ENCODE peak calls at places on chromosomes 1 and 21, in four cellular contexts. O is HEK293T, K is kidney tubule cell, J is activated T-cell treated with anti-CD3 and anti-CD28 coated beads for 24 hours. Y is an unnamed sample.

GRCh38 chr1:16961297-16962124 is 18.9 kb downstream of the MFAP2 start:
- DNase-seq in O (no peak), J (no peak), K (no peak), Y (no peak)

GRCh38 chr21:41396452-41397107 is 29.5 kb upstream of the MX1 start:
- DNase-seq in J (no peak), O (no peak), K (peak; percentile 12), Y (no peak)

GRCh38 chr1:25567710-25568089 is 24.3 kb downstream of the LDLRAP1 start:
- DNase-seq in K (no peak), O (no peak), J (no peak), Y (no peak)

GRCh38 chr1:157403203-157403602 is 149.1 kb downstream of the FCRL5 start:
- DNase-seq in O (peak; percentile 34), K (peak; percentile 55), J (no peak), Y (peak; percentile 40)

GRCh38 chr21:43273708-43274021 is 104.9 kb downstream of the CRYAA start:
- DNase-seq in K (no peak), J (no peak), O (no peak), Y (no peak)

GRCh38 chr1:97384294-97384952 is 536.4 kb downstream of the DPYD start:
- DNase-seq in K (peak; percentile 81), O (no peak), J (no peak), Y (no peak)

GRCh38 chr1:181765627-181766026 is 282.3 kb downstream of the CACNA1E start:
- DNase-seq in O (no peak), K (no peak), J (no peak), Y (no peak)

GRCh38 chr21:34733866-34734265 is 65.1 kb downstream of the CLIC6 start:
- DNase-seq in K (no peak), J (no peak), O (no peak), Y (no peak)

GRCh38 chr1:227946624-227947424 is 908 bp downstream of the WNT9A start:
- DNase-seq in O (peak; percentile 90), J (no peak), K (peak; percentile 86), Y (peak; percentile 95)

GRCh38 chr1:44775930-44776748 is 799 bp downstream of the RPS8 start:
- DNase-seq in K (peak; percentile 41), O (no peak), J (no peak), Y (peak; percentile 62)

GRCh38 chr1:10522324-10522860 is 47.6 kb downstream of the PEX14 start:
- DNase-seq in K (no peak), J (no peak), O (no peak), Y (no peak)

GRCh38 chr1:85307987-85308836 is 31.8 kb upstream of the BCL10 start:
- DNase-seq in K (peak; percentile 89), O (peak; percentile 91), J (peak; percentile 47), Y (peak; percentile 84)

GRCh38 chr1:220775238-220775853 is 11.4 kb upstream of the MTARC1 start:
- DNase-seq in J (peak; percentile 8), O (peak; percentile 57), K (peak; percentile 38), Y (peak; percentile 61)

GRCh38 chr1:41614818-41615217 is 130.3 kb upstream of the EDN2 start:
- DNase-seq in K (no peak), J (no peak), O (no peak), Y (no peak)

GRCh38 chr21:44497641-44498243 is 42.3 kb downstream of the KRTAP10-1 start:
- DNase-seq in O (no peak), J (no peak), K (no peak), Y (peak; percentile 37)

GRCh38 chr1:89171067-89171438 is 4.8 kb downstream of the GBP7 start:
- DNase-seq in K (no peak), O (no peak), J (no peak), Y (no peak)

GRCh38 chr1:231793893-231794292 is 167.3 kb downstream of the DISC1 start:
- DNase-seq in J (no peak), K (no peak), O (no peak), Y (no peak)

GRCh38 chr1:21270086-21270689 is 20.1 kb downstream of the ECE1 start:
- DNase-seq in J (peak; percentile 76), K (peak; percentile 65), O (peak; percentile 86), Y (peak; percentile 76)

GRCh38 chr21:20996421-20997307 is 1.5 kb upstream of the NCAM2 start:
- DNase-seq in O (no peak), J (no peak), K (no peak), Y (no peak)

GRCh38 chr1:61079898-61080336 is 2.4 kb upstream of the NFIA start:
- DNase-seq in J (no peak), O (peak; percentile 69), K (peak; percentile 74), Y (peak; percentile 91)

GRCh38 chr21:38954450-38955059 is 148.8 kb downstream of the ETS2 start:
- DNase-seq in K (no peak), O (no peak), J (no peak), Y (peak; percentile 97)

GRCh38 chr1:68201546-68202238 is 30.6 kb downstream of the WLS start:
- DNase-seq in O (no peak), K (no peak), J (no peak), Y (no peak)

GRCh38 chr1:150548632-150549495 is at the start of gene ADAMTSL4:
- DNase-seq in K (peak; percentile 77), J (no peak), O (peak; percentile 78), Y (peak; percentile 88)

GRCh38 chr1:35899941-35900340 is 16.9 kb downstream of the AGO1 start:
- DNase-seq in O (no peak), J (no peak), K (no peak), Y (no peak)

GRCh38 chr1:26733982-26734381 is 38.2 kb downstream of the ARID1A start:
- DNase-seq in J (no peak), O (no peak), K (peak; percentile 39), Y (no peak)

GRCh38 chr1:231896806-231897205 is 270.2 kb downstream of the DISC1 start:
- DNase-seq in K (no peak), O (no peak), J (no peak), Y (no peak)

GRCh38 chr1:162213281-162213909 is 143.9 kb downstream of the NOS1AP start:
- DNase-seq in O (no peak), K (peak; percentile 60), J (no peak), Y (no peak)

GRCh38 chr1:157994081-157994581 is 686 bp downstream of the KIRREL1 start:
- DNase-seq in O (peak; percentile 37), J (no peak), K (no peak), Y (peak; percentile 33)

GRCh38 chr1:1200876-1201810 is 5.2 kb downstream of the TNFRSF18 start:
- DNase-seq in J (peak; percentile 86), O (peak; percentile 64), K (peak; percentile 53), Y (peak; percentile 75)

GRCh38 chr1:111754964-111755320 is 759 bp upstream of the DDX20 start:
- DNase-seq in O (peak; percentile 68), K (peak; percentile 48), J (no peak), Y (peak; percentile 77)

GRCh38 chr21:36990508-36991205 is 15.8 kb upstream of the RIPPLY3 start:
- DNase-seq in O (no peak), J (no peak), K (no peak), Y (no peak)

GRCh38 chr1:156528231-156528630 is 27.7 kb upstream of the MEF2D start:
- DNase-seq in K (no peak), J (no peak), O (no peak), Y (no peak)

GRCh38 chr1:18877282-18877681 is 17.8 kb upstream of the TAS1R2 start:
- DNase-seq in O (no peak), K (no peak), J (no peak), Y (no peak)

GRCh38 chr1:192529811-192530210 is 45.8 kb upstream of the RGS1 start:
- DNase-seq in O (no peak), K (no peak), J (no peak), Y (no peak)

GRCh38 chr21:45935628-45936027 is 45.9 kb upstream of the COL6A1 start:
- DNase-seq in O (no peak), J (no peak), K (no peak), Y (peak; percentile 53)

GRCh38 chr1:46133946-46134345 is 1.5 kb upstream of the PIK3R3 start:
- DNase-seq in K (no peak), J (no peak), O (no peak), Y (peak; percentile 43)

GRCh38 chr1:230986976-230987375 is 8.1 kb downstream of the ARV1 start:
- DNase-seq in K (peak; percentile 82), O (no peak), J (no peak), Y (peak; percentile 41)

GRCh38 chr1:12464627-12465056 is 153.4 kb downstream of the DHRS3 start:
- DNase-seq in O (no peak), J (no peak), K (no peak), Y (no peak)

Y was measured in DMS53.